ENCODE peak calls at places on chromosomes 16 and 17, in seven cellular contexts. B is AG09319, K is gastrocnemius medialis, G is psoas muscle, R is cardiac fibroblast, E is heart left ventricle, L is dorsolateral prefrontal cortex. Z is an unnamed sample.

GRCh38 chr16:89547291-89547690 is 13.2 kb upstream of the RPL13 start:
- DNase-seq in B (no peak), L (no peak), R (no peak), E (no peak), K (no peak), G (no peak), Z (no peak)

GRCh38 chr17:50772251-50772650 is 4.9 kb upstream of the ANKRD40CL start:
- DNase-seq in R (no peak), G (no peak), L (no peak), B (no peak), E (no peak), K (no peak), Z (no peak)

GRCh38 chr16:89491974-89492687 is 1.8 kb upstream of the ANKRD11 start:
- DNase-seq in R (no peak), G (no peak), E (no peak), B (no peak), L (no peak), K (no peak), Z (no peak)

GRCh38 chr17:1810450-1811103 is 19.1 kb downstream of the SMYD4 start:
- DNase-seq in B (no peak), R (no peak), E (no peak), L (no peak), G (no peak), K (no peak), Z (no peak)

GRCh38 chr17:70661342-70662222 is 492.2 kb downstream of the KCNJ2 start:
- DNase-seq in L (no peak), G (no peak), R (no peak), B (no peak), K (no peak), E (no peak), Z (no peak)

GRCh38 chr16:64695684-64696083 is 426.2 kb downstream of the CDH11 start:
- DNase-seq in B (no peak), K (no peak), E (no peak), G (no peak), L (no peak), R (no peak), Z (no peak)

GRCh38 chr17:47732399-47733046 is 513 bp upstream of the TBX21 start:
- DNase-seq in E (no peak), L (peak), R (no peak), G (no peak), K (no peak), B (no peak), Z (no peak)

GRCh38 chr17:2239882-2240430 is 63.6 kb downstream of the SMG6 start:
- DNase-seq in L (no peak), E (peak), B (no peak), K (peak), R (peak), G (peak), Z (no peak)

GRCh38 chr17:34456121-34456520 is 93.1 kb upstream of the CCL1 start:
- DNase-seq in K (no peak), R (no peak), B (no peak), L (no peak), G (no peak), E (no peak), Z (no peak)

GRCh38 chr17:82073446-82073845 is 7.8 kb upstream of the DUS1L start:
- DNase-seq in B (no peak), L (no peak), K (no peak), E (no peak), G (no peak), R (no peak), Z (no peak)

GRCh38 chr16:24054649-24055560 is 201.2 kb upstream of the CACNG3 start:
- DNase-seq in L (no peak), K (no peak), R (no peak), E (no peak), G (no peak), B (no peak), Z (no peak)

GRCh38 chr16:15966420-15967222 is 17.2 kb downstream of the ABCC1 start:
- DNase-seq in G (no peak), E (no peak), R (peak), K (peak), L (no peak), B (no peak), Z (no peak)

GRCh38 chr16:89199241-89200123 is 855 bp downstream of the SLC22A31 start:
- DNase-seq in E (peak), R (no peak), L (no peak), G (no peak), B (no peak), K (no peak), Z (no peak)

GRCh38 chr17:81898029-81898866 is 3.8 kb upstream of the NPB start:
- DNase-seq in E (no peak), R (peak), G (no peak), B (peak), K (no peak), L (no peak), Z (no peak)

GRCh38 chr17:30524847-30525246 is 47.6 kb downstream of the GOSR1 start:
- DNase-seq in E (no peak), L (no peak), R (peak), G (no peak), K (no peak), B (no peak), Z (no peak)

GRCh38 chr16:19130852-19131808 is 17.4 kb downstream of the ITPRIPL2 start:
- DNase-seq in L (no peak), G (no peak), B (no peak), E (peak), R (peak), K (no peak), Z (no peak)

GRCh38 chr17:81415681-81416080 is 20.4 kb downstream of the BAHCC1 start:
- DNase-seq in G (no peak), K (no peak), B (no peak), L (no peak), E (no peak), R (no peak), Z (no peak)

GRCh38 chr16:21175397-21175796 is 16.9 kb downstream of the LDAF1 start:
- DNase-seq in E (no peak), K (no peak), G (no peak), R (no peak), B (no peak), L (no peak), Z (no peak)

GRCh38 chr17:27237890-27238289 is 56.0 kb upstream of the WSB1 start:
- DNase-seq in R (no peak), L (no peak), G (no peak), E (no peak), B (no peak), K (no peak), Z (no peak)

GRCh38 chr17:65085397-65085796 is 28.9 kb upstream of the GNA13 start:
- DNase-seq in L (no peak), K (no peak), R (peak), G (no peak), B (no peak), E (no peak), Z (no peak)

GRCh38 chr17:65078441-65079160 is 22.1 kb upstream of the GNA13 start:
- DNase-seq in G (no peak), K (no peak), E (no peak), R (peak), L (no peak), B (no peak), Z (no peak)

GRCh38 chr17:65086465-65086864 is 29.9 kb upstream of the GNA13 start:
- DNase-seq in E (no peak), B (no peak), R (no peak), K (no peak), L (no peak), G (no peak), Z (no peak)

GRCh38 chr17:65079489-65079900 is 23.0 kb upstream of the GNA13 start:
- DNase-seq in G (no peak), B (no peak), R (peak), K (no peak), E (no peak), L (no peak), Z (no peak)

DNA sequence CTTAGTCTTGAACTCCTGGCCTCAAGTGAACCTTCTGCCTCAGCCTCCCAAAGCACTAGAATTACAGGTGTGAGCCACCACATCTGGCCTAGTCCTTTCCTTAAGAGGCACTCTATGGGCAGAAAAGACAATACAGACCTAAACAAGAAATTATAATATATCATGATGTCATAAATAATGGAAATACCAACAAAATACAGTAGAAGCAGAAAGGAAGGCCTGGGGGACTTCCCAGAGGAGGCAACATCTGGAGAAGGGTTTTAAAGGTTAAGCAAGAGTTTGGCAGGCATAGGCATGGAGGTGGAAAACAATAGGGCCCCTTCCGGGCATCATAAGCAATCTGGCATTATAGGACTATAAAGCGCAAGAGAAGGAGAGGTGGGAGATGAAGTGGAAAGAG is 24.9 kb upstream of the GNA13 start:
- DNase-seq in B (no peak), E (no peak), R (no peak), G (no peak), K (no peak), L (no peak), Z (no peak)
- TF ChIP-seq CTCF in B (no peak), E (no peak), R (no peak), G (no peak), K (no peak), L (no peak), Z (no peak)

DNA sequence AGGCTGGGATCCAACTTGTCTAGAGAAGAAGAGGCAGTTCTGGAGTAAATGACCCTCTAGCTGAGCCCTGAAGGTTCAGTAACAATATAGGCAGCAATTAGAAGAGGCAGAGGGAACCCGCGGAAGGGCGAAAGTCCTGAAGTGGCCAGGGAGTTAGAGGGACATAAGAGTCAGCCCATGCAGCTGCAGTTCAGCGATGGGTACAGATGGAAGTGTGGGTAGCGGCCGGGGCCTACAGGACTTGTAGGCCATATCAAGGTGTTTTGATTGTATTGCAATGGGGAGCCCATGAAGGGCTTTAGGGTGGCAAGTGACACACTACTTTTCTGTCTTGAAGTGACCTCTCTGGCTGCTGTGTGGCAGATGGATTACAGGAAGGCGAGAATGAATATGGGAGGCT is 3.0 kb downstream of the ELAC2 start:
- DNase-seq in K (no peak), E (no peak), R (no peak), B (no peak), L (no peak), G (no peak), Z (no peak)
- TF ChIP-seq CTCF in K (no peak), E (no peak), R (no peak), B (no peak), L (no peak), G (no peak), Z (no peak)

GRCh38 chr16:80962879-80963278 is 43.8 kb downstream of the CMC2 start:
- DNase-seq in G (no peak), K (no peak), B (no peak), R (no peak), L (no peak), E (no peak), Z (no peak)

GRCh38 chr16:80954985-80955384 is 51.7 kb downstream of the CMC2 start:
- DNase-seq in K (no peak), G (no peak), L (no peak), B (no peak), R (no peak), E (no peak), Z (no peak)

GRCh38 chr16:80958284-80958683 is 48.4 kb downstream of the CMC2 start:
- DNase-seq in G (no peak), K (no peak), R (no peak), B (no peak), L (no peak), E (no peak), Z (no peak)
- TF ChIP-seq CTCF in G (no peak), K (no peak), R (no peak), B (no peak), L (no peak), E (no peak), Z (no peak)

GRCh38 chr16:78240459-78241222 is 141.2 kb downstream of the WWOX start:
- DNase-seq in G (no peak), B (no peak), K (no peak), E (no peak), L (no peak), R (no peak), Z (no peak)
- TF ChIP-seq CTCF in G (no peak), B (no peak), K (no peak), E (no peak), L (no peak), R (no peak), Z (no peak)

DNA sequence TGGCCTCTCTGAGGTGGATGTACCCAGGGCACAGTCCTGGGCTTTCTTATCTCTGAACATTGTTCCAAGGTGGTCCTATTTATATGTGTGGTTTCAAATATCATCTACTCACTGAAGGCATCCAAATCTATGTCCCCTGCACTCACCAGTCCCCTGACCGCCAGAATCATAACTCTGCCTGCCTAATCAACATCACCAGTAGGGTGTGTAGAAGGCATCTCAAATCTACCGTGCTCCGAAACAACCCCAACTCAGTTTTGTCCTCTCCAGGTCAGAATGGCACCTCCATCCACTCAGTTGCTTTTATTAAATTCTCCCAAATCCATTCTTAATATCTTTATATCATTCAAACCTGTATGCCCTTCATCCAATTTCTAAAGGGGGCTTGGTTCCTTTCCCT is 536.3 kb downstream of the GRIN2A start:
- DNase-seq in G (no peak), R (no peak), K (no peak), E (no peak), L (no peak), B (no peak), Z (no peak)
- TF ChIP-seq CTCF in G (no peak), R (no peak), K (no peak), E (no peak), L (no peak), B (no peak), Z (no peak)

DNA sequence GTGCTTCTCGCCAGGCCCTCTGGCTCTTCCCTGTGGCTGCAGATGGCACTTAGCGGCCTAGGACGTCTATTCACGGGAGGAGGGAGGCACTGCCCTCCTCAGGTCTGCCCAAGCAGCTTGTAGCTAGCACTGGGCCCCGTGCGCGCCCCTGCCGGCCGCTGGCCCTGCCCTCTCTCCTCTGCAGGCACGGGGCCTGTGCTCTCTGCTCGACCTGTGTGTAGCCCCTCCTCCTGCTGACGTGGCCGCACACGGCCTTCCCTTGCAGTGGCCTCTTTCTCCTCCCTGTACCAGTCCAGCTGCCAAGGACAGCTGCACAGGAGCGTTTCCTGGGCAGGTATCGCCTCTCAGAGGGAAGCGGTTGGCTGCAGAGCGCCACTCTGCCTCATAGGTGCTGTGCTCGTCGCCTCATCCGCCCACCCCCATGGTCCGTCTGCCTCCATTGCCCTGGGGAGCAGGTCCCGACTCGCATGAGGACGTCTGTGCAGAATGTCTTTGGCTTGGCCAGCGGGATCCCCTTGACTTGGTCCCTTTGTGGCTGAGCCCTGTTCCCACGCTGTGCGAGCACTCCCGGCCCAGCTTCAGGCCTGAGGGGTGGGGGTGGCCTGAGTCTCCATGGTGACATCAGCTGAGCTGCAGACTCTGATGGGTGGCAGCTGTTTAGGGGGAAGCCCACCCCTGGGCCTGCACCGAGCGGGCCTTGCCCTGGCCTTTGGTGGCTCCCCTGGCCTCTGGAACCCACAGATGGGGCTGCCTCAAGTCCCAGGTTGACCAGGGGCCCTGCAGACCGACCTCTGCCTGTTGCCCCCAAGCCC is 34.6 kb downstream of the TSC2 start:
- DNase-seq in K (no peak), B (no peak), R (peak), L (no peak), E (peak), G (no peak), Z (no peak)
- TF ChIP-seq CTCF in K (no peak), B (no peak), R (no peak), L (no peak), E (no peak), G (no peak), Z (no peak)

GRCh38 chr16:83400234-83400633 is 407.5 kb upstream of the HSBP1 start:
- DNase-seq in K (no peak), G (no peak), R (no peak), B (no peak), E (no peak), L (no peak), Z (no peak)
- TF ChIP-seq CTCF in K (no peak), G (no peak), R (no peak), B (no peak), E (no peak), L (no peak), Z (no peak)

GRCh38 chr16:30670072-30670824 is 12.0 kb downstream of the FBRS start:
- DNase-seq in E (no peak), R (no peak), B (no peak), K (no peak), G (no peak), L (no peak), Z (no peak)
- TF ChIP-seq CTCF in E (no peak), R (no peak), B (no peak), K (no peak), G (no peak), L (no peak), Z (no peak)

DNA sequence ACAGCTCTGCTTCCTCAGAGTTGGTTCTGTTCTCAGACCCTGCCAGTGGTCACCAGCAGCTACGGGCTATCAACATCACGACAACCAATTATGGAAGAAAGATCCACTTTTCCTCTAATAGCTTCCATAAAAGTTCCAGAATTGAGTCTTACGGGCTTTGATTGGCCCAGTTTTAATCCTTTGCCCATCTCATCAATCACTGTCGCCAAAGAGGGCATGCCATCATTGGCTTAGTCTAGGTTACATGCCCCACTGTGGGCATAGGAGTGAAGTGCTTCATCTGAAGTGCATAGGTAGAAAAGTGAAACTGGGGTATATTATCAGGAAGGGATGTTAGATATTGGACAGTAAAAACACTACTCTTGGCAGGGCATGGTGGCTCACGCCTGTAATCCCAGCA is 76.6 kb upstream of the DHX40 start:
- DNase-seq in R (no peak), G (no peak), K (no peak), B (no peak), E (no peak), L (no peak), Z (no peak)
- TF ChIP-seq CTCF in R (no peak), G (no peak), K (no peak), B (no peak), E (no peak), L (no peak), Z (no peak)